ENCODE peak calls at places on chromosome 6, in four cellular contexts. H is HepG2, D is K562, C is GM12878. N is an unnamed sample.

GRCh38 chr6:56864171-56864616 is 90.7 kb upstream of the BEND6 start:
- DNase-seq in C (no peak), H (no peak), D (no peak), N (no peak)

GRCh38 chr6:83221886-83222479 is 28.8 kb downstream of the RWDD2A start:
- DNase-seq in D (peak), H (peak), C (no peak), N (no peak)

GRCh38 chr6:21402368-21402767 is 191.2 kb upstream of the SOX4 start:
- DNase-seq in H (no peak), D (no peak), C (peak), N (no peak)

GRCh38 chr6:27685278-27685677 is 212.4 kb upstream of the ZNF184 start:
- DNase-seq in C (no peak), H (no peak), D (no peak), N (no peak)

GRCh38 chr6:27205375-27206278 is 41.9 kb upstream of the PRSS16 start:
- DNase-seq in H (no peak), D (peak), C (no peak), N (peak)

GRCh38 chr6:44009425-44010321 is 117.6 kb downstream of the MRPL14 start:
- DNase-seq in C (no peak), H (no peak), D (no peak), N (no peak)

GRCh38 chr6:32944265-32944664 is 3.4 kb upstream of the HLA-DMB start:
- DNase-seq in H (no peak), C (peak), D (no peak), N (no peak)

GRCh38 chr6:116087437-116088027 is 13.1 kb upstream of the NT5DC1 start:
- DNase-seq in C (peak), D (no peak), H (no peak), N (no peak)

GRCh38 chr6:27129095-27129815 is 118.2 kb upstream of the PRSS16 start:
- DNase-seq in C (no peak), H (no peak), D (no peak), N (no peak)

GRCh38 chr6:20234136-20234535 is 21.9 kb upstream of the MBOAT1 start:
- DNase-seq in H (no peak), D (no peak), C (no peak), N (no peak)

GRCh38 chr6:82251942-82252341 is 4.4 kb upstream of the IBTK start:
- DNase-seq in H (peak), D (peak), C (no peak), N (no peak)

GRCh38 chr6:20096506-20096905 is 115.8 kb downstream of the MBOAT1 start:
- DNase-seq in H (no peak), C (no peak), D (no peak), N (no peak)

DNA sequence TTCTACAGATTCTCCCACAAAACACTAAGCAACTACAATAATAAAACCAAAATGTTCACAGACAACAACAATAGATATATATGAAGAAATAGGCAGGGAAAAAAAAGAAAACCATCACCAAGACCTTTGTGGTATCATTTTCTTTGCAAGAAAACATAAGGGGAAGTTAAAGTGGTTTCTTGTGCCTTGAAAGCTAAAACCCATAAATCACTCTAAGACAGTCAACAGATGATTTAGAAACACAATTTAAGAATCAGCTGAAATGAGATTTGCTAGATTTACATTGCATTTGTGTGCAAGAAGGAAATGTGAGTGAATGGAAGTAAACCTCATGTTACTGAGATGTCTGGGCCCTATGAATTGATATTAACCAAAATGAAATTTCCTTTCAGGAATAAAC is 1265.4 kb upstream of the GJE1 start:
- DNase-seq in D (no peak), H (no peak), C (no peak), N (no peak)
- TF ChIP-seq NR2C2 in D (no peak), H (no peak), C (no peak), N (no peak)

GRCh38 chr6:41721396-41721795 is 14.0 kb downstream of the TFEB start:
- DNase-seq in D (no peak), C (no peak), H (no peak), N (no peak)

GRCh38 chr6:41720783-41721182 is 14.6 kb downstream of the TFEB start:
- DNase-seq in D (no peak), H (no peak), C (no peak), N (no peak)

GRCh38 chr6:41724638-41725501 is 10.5 kb downstream of the TFEB start:
- DNase-seq in H (no peak), D (no peak), C (no peak), N (no peak)

GRCh38 chr6:41723936-41724637 is 11.3 kb downstream of the TFEB start:
- DNase-seq in H (no peak), D (no peak), C (no peak), N (no peak)

DNA sequence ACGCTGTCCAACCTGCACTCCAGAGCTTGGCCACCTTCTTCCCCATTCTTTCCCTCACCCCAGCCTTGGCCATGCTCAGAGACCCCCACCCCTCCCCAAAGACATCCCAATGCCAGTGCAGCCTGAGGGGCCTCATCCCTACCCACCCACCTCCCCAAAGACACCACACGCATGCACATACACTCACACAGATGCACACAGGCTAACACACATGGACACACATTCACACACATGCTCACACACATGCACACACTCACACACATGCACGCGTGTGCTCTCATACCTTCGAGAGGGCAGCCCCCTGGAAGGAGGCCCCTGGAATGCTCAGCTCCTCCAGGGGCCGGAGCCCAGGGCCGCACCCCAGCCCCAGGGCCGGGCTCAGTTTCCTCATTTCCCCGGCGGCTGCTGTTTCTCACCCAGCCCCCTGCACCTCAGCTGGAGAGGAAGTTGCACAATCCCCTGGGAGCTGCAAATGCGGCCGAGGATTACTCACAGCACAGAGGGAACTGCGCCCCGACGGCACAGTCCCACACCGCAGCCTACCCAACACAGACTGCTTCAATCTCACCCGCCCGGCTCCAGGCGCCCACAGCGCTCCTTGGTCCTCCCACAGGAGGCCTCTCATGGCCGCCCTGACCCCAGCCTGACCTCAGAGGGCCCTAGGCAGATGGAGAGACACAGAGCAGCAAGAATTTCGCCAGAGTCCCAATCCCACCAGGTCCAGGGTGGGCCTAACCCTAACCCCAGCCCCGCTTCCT is 12.1 kb downstream of the TFEB start:
- DNase-seq in D (peak), H (peak), C (no peak), N (peak)
- TF ChIP-seq CREM in D (peak), H (no peak), C (peak), N (no peak)

DNA sequence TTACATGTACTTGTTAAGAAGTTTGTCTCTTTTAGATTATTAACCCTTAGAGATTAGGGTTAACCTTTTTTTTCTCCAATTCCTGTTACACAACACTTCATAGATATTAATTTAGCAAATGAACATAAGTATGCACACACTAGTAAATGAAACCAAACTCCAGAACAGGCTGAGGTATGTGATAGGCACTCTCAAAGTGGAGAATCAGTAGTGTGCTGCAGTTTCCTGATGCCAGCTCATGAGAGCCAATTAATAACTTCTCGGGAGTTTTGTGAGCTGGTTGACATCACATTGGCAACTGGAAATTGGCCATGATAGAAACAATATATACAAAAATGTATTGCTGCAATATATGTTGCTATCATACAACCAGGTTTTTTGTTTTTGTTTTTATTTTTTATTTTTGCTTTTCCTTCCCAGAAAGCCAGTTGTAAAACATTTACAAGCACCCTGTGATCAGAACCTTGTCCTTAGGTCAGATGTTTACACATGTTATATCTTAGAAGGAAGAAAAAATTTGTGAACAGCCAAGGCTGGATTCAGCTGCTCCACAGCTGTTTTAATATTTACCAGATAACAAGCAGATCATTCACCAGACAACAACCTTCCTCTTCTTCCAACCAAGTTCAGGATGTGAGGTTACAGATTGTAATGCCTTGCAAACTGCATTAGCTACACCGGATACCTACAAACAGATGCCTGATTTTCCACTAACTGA is 42.4 kb upstream of the ECHDC1 start:
- DNase-seq in C (no peak), H (no peak), D (no peak), N (no peak)
- TF ChIP-seq NR2C2 in C (no peak), H (no peak), D (no peak), N (no peak)

DNA sequence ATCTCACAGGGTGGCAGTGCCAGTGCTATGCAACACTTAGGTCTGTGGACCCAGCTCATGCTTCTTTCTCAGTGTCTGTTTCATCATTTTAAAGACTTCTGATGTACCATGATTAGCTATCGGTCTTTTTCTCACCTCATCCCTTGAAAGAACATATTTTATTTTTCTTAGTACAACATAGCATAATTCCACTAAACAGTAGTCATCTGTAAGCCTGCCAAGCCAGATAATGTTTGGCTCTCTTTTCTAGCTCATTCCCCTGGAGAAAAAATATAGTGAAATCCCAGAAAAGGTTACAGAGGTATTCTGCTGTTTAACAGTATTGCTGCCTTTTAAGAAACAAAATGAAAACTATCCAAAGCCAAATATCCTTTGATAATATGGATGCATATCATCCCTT is 177.0 kb upstream of the MMS22L start:
- DNase-seq in C (no peak), D (no peak), H (no peak), N (no peak)
- TF ChIP-seq CREM in C (no peak), D (no peak), H (no peak), N (no peak)

GRCh38 chr6:11595903-11596302 is 58.4 kb downstream of the TMEM170B start:
- DNase-seq in D (no peak), H (no peak), C (no peak), N (peak)

GRCh38 chr6:11593096-11593495 is 55.5 kb downstream of the TMEM170B start:
- DNase-seq in H (no peak), C (no peak), D (no peak), N (no peak)

GRCh38 chr6:11600251-11600650 is 62.7 kb downstream of the TMEM170B start:
- DNase-seq in C (no peak), D (no peak), H (no peak), N (no peak)

GRCh38 chr6:11598687-11599086 is 61.1 kb downstream of the TMEM170B start:
- DNase-seq in D (no peak), C (no peak), H (peak), N (no peak)

DNA sequence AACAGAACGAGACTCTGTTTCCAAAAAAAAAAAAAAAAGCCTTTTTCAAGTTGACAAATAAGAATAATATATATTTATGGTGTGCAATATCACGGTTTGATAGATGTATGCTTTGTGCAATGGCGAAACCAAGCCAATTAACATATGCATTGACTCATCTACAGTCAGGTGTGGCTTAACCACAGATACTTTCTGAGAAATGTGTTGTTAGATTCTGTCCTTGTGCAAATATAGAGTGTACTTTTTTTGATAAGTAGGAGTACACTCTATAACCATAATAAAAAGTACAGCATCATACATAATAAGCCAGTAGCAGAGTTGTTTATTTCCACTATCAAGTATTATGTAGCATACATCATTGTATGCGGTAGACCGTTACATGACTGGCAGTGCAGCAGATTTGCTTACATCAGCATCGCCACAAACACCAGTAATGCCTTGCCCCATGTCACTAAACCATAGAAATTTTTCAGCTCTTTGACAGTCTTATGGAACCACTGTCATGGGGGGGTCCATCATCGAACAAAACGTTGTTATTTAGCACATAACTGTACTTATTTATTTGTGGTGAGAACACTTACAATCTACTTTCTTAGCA is 59.2 kb downstream of the TMEM170B start:
- DNase-seq in D (no peak), H (no peak), C (no peak), N (no peak)
- TF ChIP-seq NR2C2 in D (no peak), H (no peak), C (no peak), N (no peak)

N was measured in WTC11.